ENCODE peak calls at places on chromosomes 11 and 22, in seven cellular contexts. L is testis, X is uterus, P is A549, K is transverse colon, U is heart left ventricle, V is body of pancreas. O is an unnamed sample. For H3K9me3, the result is how much of the 10 kb centered on the place peaks cover.

GRCh38 chr22:44396727-44397722 is 84.3 kb upstream of the SHISAL1 start:
- DNase-seq in L (peak), X (peak), P (no peak), K (peak), U (no peak), V (no peak), O (no peak)

GRCh38 chr11:65440831-65441499 is 18.4 kb downstream of the NEAT1 start:
- DNase-seq in L (no peak), X (peak), P (no peak), K (no peak), U (no peak), V (no peak), O (peak)

GRCh38 chr11:119169272-119169719 is 771 bp downstream of the NLRX1 start:
- DNase-seq in L (no peak), X (peak), P (peak), K (no peak), U (peak), V (peak), O (peak)

GRCh38 chr22:40951795-40952602 is 821 bp downstream of the RBX1 start:
- DNase-seq in L (no peak), X (no peak), P (no peak), K (no peak), U (no peak), V (no peak), O (no peak)

GRCh38 chr11:5621580-5621979 is 3.2 kb upstream of the TRIM34 start:
- DNase-seq in L (no peak), X (no peak), P (no peak), K (no peak), U (no peak), V (no peak), O (no peak)

GRCh38 chr11:119062779-119063178 is 4.8 kb upstream of the VPS11 start:
- DNase-seq in L (peak), X (no peak), P (no peak), K (peak), U (no peak), V (peak), O (peak)

GRCh38 chr11:6646631-6647281 is 8.9 kb downstream of the DCHS1 start:
- DNase-seq in L (no peak), X (peak), P (no peak), K (no peak), U (peak), V (no peak), O (peak)

GRCh38 chr11:76803023-76803422 is 19.9 kb downstream of the TSKU start:
- DNase-seq in L (no peak), X (no peak), P (no peak), K (no peak), U (no peak), V (no peak), O (peak)

GRCh38 chr11:5691963-5692358 is 2.4 kb downstream of the TRIM22 start:
- DNase-seq in L (no peak), X (no peak), P (no peak), K (no peak), U (no peak), V (no peak), O (no peak)

GRCh38 chr22:28761449-28761755 is 11.1 kb upstream of the CCDC117 start:
- DNase-seq in L (no peak), X (no peak), P (no peak), K (no peak), U (no peak), V (no peak), O (no peak)

GRCh38 chr11:33633251-33634003 is 67.2 kb downstream of the C11orf91 start:
- DNase-seq in L (no peak), X (no peak), P (peak), K (peak), U (no peak), V (no peak), O (no peak)

GRCh38 chr22:24486501-24486921 is 8.6 kb upstream of the UPB1 start:
- DNase-seq in L (no peak), X (no peak), P (peak), K (no peak), U (no peak), V (no peak), O (no peak)

GRCh38 chr11:119673389-119674336 is 55.3 kb downstream of the NECTIN1 start:
- DNase-seq in L (peak), X (no peak), P (no peak), K (peak), U (no peak), V (no peak), O (peak)

GRCh38 chr22:35498026-35498425 is 42.6 kb upstream of the RASD2 start:
- DNase-seq in L (peak), X (no peak), P (no peak), K (no peak), U (no peak), V (no peak), O (no peak)

DNA sequence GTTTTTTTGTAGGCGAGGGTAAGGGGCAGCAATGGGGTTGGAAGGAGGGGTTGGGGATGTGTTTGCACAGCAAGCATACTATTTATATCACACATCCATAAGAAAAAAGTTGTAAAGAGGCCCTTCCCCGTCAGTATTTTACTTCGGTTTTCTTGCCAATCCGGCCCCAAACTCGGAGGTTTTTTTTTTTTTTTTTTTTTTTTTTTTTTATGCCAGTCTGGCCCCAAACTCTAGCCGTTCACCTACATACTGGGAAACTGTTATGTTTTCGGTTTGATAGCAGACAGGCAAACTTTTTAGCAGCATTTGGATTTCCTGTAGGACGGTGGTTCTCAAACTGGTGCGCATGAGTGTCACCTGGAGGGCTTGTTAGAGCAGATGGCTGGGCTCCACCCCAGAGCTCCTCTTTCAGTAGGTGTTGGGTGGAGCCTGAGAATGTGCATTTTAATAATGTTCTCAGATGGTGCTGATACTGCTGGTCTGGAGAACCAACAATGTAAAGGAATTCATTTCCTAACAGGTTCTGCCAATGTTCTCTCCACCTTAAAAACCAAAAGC is 76.5 kb upstream of the ZBED5 start:
- DNase-seq in L (no peak), X (no peak), P (no peak), K (peak), U (no peak), V (peak), O (no peak)
- H3K27ac ChIP-seq in L (peak), X (peak), P (peak), K (peak), U (peak), V (peak), O (no peak)

GRCh38 chr22:46078241-46079092 is 71.9 kb upstream of the PPARA start:
- DNase-seq in L (peak), X (peak), P (no peak), K (peak), U (peak), V (peak), O (peak)

GRCh38 chr22:46075764-46076531 is 74.4 kb upstream of the PPARA start:
- DNase-seq in L (peak), X (peak), P (no peak), K (peak), U (peak), V (peak), O (no peak)

GRCh38 chr22:46077669-46078099 is 72.6 kb upstream of the PPARA start:
- DNase-seq in L (peak), X (peak), P (no peak), K (peak), U (peak), V (peak), O (peak)

GRCh38 chr22:46074771-46075551 is 75.4 kb upstream of the PPARA start:
- DNase-seq in L (peak), X (peak), P (no peak), K (peak), U (peak), V (peak), O (peak)

DNA sequence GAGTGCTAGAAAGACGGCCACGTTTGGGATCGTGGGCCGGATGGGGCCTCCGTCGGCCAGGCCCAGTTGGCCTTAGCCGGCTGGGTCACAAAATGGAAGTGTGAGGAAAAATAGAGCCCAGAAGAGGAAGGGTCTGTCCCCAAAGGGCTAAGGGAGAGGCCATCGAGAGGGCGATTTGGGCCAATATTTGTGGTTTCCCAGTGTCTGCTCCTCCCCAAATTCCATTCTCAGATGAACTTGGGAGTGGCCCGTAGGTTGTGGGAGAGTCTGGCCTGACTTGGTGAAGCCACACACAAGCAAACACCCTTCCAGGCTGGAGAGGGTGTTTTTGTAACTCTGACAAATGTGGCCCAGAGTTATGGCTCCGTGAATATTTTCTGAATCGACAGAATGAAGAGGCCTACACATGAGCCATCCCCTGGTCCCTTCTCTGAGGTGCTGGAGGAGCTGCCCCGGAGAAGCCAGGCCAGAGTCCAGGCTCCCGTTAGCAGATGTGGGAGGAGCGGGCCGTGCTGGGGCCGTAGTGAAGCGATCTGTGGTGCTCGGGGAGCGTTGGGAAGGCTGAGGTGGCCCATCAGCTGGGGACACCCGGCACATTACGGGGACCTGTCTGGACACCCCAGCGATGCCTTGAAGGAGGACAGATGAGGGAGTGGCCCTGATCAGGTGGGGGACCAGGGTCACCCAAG is 73.5 kb upstream of the PPARA start:
- DNase-seq in L (peak), X (peak), P (no peak), K (peak), U (peak), V (peak), O (peak)
- TF ChIP-seq POLR2A in L (no peak), X (peak), P (no peak), K (peak), U (peak), V (peak), O (no peak)

GRCh38 chr22:18083406-18083805 is 5.6 kb downstream of the PEX26 start:
- DNase-seq in L (no peak), X (no peak), P (no peak), K (no peak), U (no peak), V (no peak), O (no peak)
- H3K9me3 ChIP-seq in L (under half), X (under half), P (under half), K (under half), U (under half), V (under half), O (under half)

DNA sequence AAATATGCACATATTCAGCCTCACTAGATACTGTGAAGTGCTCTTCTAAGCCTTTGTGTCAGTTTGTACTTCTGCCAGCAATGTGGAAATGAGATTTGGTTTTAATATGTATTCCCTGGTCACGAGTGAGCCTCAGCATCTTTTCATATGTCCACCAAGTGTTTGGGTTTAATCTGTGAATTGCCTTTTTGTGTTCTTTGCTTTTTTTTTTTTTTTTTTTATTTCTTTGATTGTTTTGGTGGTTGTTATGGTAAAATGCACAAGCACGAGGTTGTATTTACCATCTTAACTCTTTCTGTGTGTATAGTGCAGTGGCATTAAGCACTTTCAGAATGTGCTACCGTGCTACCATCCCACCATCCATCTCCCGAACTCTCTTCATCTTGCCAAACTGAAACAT is 34.9 kb downstream of the ST3GAL4 start:
- DNase-seq in L (no peak), X (no peak), P (no peak), K (no peak), U (no peak), V (no peak), O (no peak)
- H3K27ac ChIP-seq in L (no peak), X (no peak), P (no peak), K (no peak), U (no peak), V (no peak), O (peak)

GRCh38 chr11:45079943-45080719 is 66.3 kb upstream of the PRDM11 start:
- DNase-seq in L (no peak), X (no peak), P (no peak), K (peak), U (peak), V (no peak), O (no peak)
- TF ChIP-seq POLR2A in L (no peak), X (no peak), P (no peak), K (no peak), U (no peak), V (no peak), O (no peak)

O was measured in adrenal gland.